ENCODE peak calls at places on chromosomes 7 and 10, in four cellular contexts. P is glomerular endothelial cell, O is left lung, K is non-pigmented ciliary epithelial cell. Z is an unnamed sample.

GRCh38 chr7:98054585-98054984 is 52.1 kb upstream of the LMTK2 start:
- DNase-seq in P (no peak), O (no peak), K (no peak), Z (no peak)

GRCh38 chr7:120502132-120502531 is 229.2 kb downstream of the KCND2 start:
- DNase-seq in P (no peak), O (no peak), K (no peak), Z (no peak)

GRCh38 chr7:131151034-131151433 is 176.6 kb upstream of the MKLN1 start:
- DNase-seq in P (no peak), O (no peak), K (no peak), Z (no peak)

GRCh38 chr10:129531195-129531968 is 64.3 kb downstream of the MGMT start:
- DNase-seq in P (no peak), O (no peak), K (peak; percentile 34), Z (peak; percentile 82)

GRCh38 chr7:66741706-66742053 is 1.1 kb downstream of the RABGEF1 start:
- DNase-seq in P (no peak), O (no peak), K (no peak), Z (no peak)

GRCh38 chr7:67758551-67758950 is 761.9 kb downstream of the TYW1 start:
- DNase-seq in P (no peak), O (no peak), K (no peak), Z (no peak)

GRCh38 chr10:120460776-120461175 is 3.7 kb downstream of the PLPP4 start:
- DNase-seq in P (peak; percentile 83), O (no peak), K (peak; percentile 99), Z (peak; percentile 91)

GRCh38 chr10:70169661-70170364 is 501 bp downstream of the SAR1A start:
- DNase-seq in P (no peak), O (no peak), K (no peak), Z (no peak)

GRCh38 chr7:80135306-80136104 is 874 bp downstream of the GNAI1 start:
- DNase-seq in P (no peak), O (no peak), K (no peak), Z (no peak)

GRCh38 chr10:129613377-129613980 is 146.4 kb downstream of the MGMT start:
- DNase-seq in P (no peak), O (no peak), K (no peak), Z (no peak)

GRCh38 chr7:102469972-102470825 is 5.4 kb downstream of the LRWD1 start:
- DNase-seq in P (no peak), O (peak; percentile 60), K (no peak), Z (no peak)

GRCh38 chr10:11604742-11605650 is 6.5 kb downstream of the USP6NL start:
- DNase-seq in P (no peak), O (no peak), K (no peak), Z (no peak)

GRCh38 chr7:156474241-156474743 is 166.3 kb upstream of the RNF32 start:
- DNase-seq in P (no peak), O (no peak), K (peak; percentile 46), Z (peak; percentile 74)

GRCh38 chr7:99041526-99041925 is 102.4 kb downstream of the SMURF1 start:
- DNase-seq in P (no peak), O (no peak), K (no peak), Z (no peak)

GRCh38 chr7:137086896-137087295 is 218.4 kb downstream of the CHRM2 start:
- DNase-seq in P (no peak), O (no peak), K (no peak), Z (no peak)

GRCh38 chr10:52074505-52074904 is 239.6 kb upstream of the DKK1 start:
- DNase-seq in P (no peak), O (no peak), K (no peak), Z (no peak)

GRCh38 chr7:121198502-121198901 is 130.3 kb upstream of the WNT16 start:
- DNase-seq in P (no peak), O (no peak), K (no peak), Z (no peak)

GRCh38 chr10:1061930-1062769 is 6.0 kb downstream of the WDR37 start:
- DNase-seq in P (no peak), O (no peak), K (peak; percentile 73), Z (no peak)

GRCh38 chr7:82732677-82733076 is 289.1 kb upstream of the CACNA2D1 start:
- DNase-seq in P (no peak), O (no peak), K (no peak), Z (no peak)

GRCh38 chr7:50166997-50167961 is 74.2 kb upstream of the ZPBP start:
- DNase-seq in P (no peak), O (no peak), K (no peak), Z (no peak)

GRCh38 chr7:139739863-139740597 is 37.8 kb downstream of the HIPK2 start:
- DNase-seq in P (no peak), O (no peak), K (no peak), Z (no peak)

GRCh38 chr10:67433276-67433675 is 262.7 kb downstream of the CTNNA3 start:
- DNase-seq in P (no peak), O (no peak), K (no peak), Z (no peak)

GRCh38 chr10:132870426-132870825 is 71.9 kb downstream of the CFAP46 start:
- DNase-seq in P (no peak), O (no peak), K (no peak), Z (no peak)

GRCh38 chr7:146053492-146053891 is 63.1 kb upstream of the CNTNAP2 start:
- DNase-seq in P (no peak), O (no peak), K (no peak), Z (no peak)

GRCh38 chr7:37957236-37957970 is 37.0 kb downstream of the EPDR1 start:
- DNase-seq in P (no peak), O (no peak), K (no peak), Z (no peak)

GRCh38 chr7:19692111-19692828 is 16.6 kb downstream of the POLR1F start:
- DNase-seq in P (no peak), O (peak; percentile 76), K (no peak), Z (no peak)

GRCh38 chr7:30140456-30140855 is 5.7 kb downstream of the MTURN start:
- DNase-seq in P (no peak), O (no peak), K (no peak), Z (no peak)

Z was measured in kidney epithelial cell.